ENCODE peak calls at places on chromosomes 4 and X, in ten cellular contexts. X, P, C, D, S, Y, G, W, N and I are unnamed samples.

GRCh38 chr4:101787917-101788316 is 2.6 kb upstream of the BANK1 start:
- DNase-seq in C (no peak), Y (no peak), X (no peak), W (no peak), S (no peak), N (no peak), G (no peak), D (no peak), P (no peak), I (no peak)

GRCh38 chr4:53688186-53688790 is 97.0 kb upstream of the LNX1 start:
- DNase-seq in D (no peak), X (peak), C (peak), S (peak), Y (peak), G (no peak), W (no peak), P (peak), N (peak), I (peak)

GRCh38 chr4:96736352-96736889 is 896.5 kb downstream of the PDHA2 start:
- DNase-seq in W (no peak), S (no peak), D (no peak), N (peak), C (no peak), G (no peak), X (peak), P (peak), Y (no peak), I (no peak)

GRCh38 chr4:155371432-155372043 is 5.2 kb downstream of the MAP9 start:
- DNase-seq in Y (no peak), W (no peak), S (no peak), X (peak), C (no peak), D (no peak), P (peak), N (peak), G (no peak), I (peak)

GRCh38 chr4:74570095-74570494 is 125.2 kb downstream of the AREG start:
- DNase-seq in S (no peak), X (no peak), W (no peak), D (no peak), Y (no peak), N (no peak), G (no peak), P (no peak), C (no peak), I (no peak)

GRCh38 chr4:176957353-176958118 is 164.8 kb upstream of the VEGFC start:
- DNase-seq in S (no peak), N (no peak), G (no peak), P (no peak), X (no peak), Y (no peak), C (no peak), W (no peak), D (no peak), I (no peak)

GRCh38 chr4:22490718-22491330 is 25.0 kb downstream of the ADGRA3 start:
- DNase-seq in P (no peak), Y (no peak), X (no peak), N (no peak), S (no peak), G (no peak), C (no peak), W (no peak), D (no peak), I (peak)

GRCh38 chrX:17812763-17813162 is 48.3 kb downstream of the RAI2 start:
- DNase-seq in D (no peak), W (no peak), S (peak), P (no peak), C (no peak), X (peak), G (no peak), N (peak), Y (no peak), I (peak)

GRCh38 chrX:150355898-150356297 is 7.2 kb upstream of the MAMLD1 start:
- DNase-seq in Y (no peak), C (no peak), P (no peak), W (no peak), D (no peak), X (no peak), S (no peak), G (no peak), N (no peak), I (no peak)

GRCh38 chrX:16839852-16840460 is 30.2 kb downstream of the RBBP7 start:
- DNase-seq in N (peak), W (no peak), P (peak), Y (peak), D (no peak), G (no peak), S (peak), X (peak), C (peak), I (no peak)

GRCh38 chr4:1786544-1787362 is 6.3 kb upstream of the FGFR3 start:
- DNase-seq in Y (no peak), G (no peak), W (no peak), C (no peak), D (no peak), N (no peak), S (no peak), X (no peak), P (no peak), I (no peak)

GRCh38 chr4:28842271-28842670 is 1877.9 kb upstream of the PCDH7 start:
- DNase-seq in G (no peak), Y (no peak), S (no peak), D (no peak), W (no peak), X (no peak), P (peak), C (no peak), N (no peak), I (no peak)

GRCh38 chr4:188934320-188934975 is 795.2 kb downstream of the TRIML1 start:
- DNase-seq in X (peak), P (peak), C (no peak), W (no peak), Y (no peak), N (peak), D (no peak), S (no peak), G (no peak), I (peak)

GRCh38 chr4:154030152-154030551 is 241.3 kb upstream of the SFRP2 start:
- DNase-seq in C (no peak), X (no peak), W (no peak), D (no peak), Y (no peak), G (no peak), P (no peak), N (no peak), S (no peak), I (no peak)

GRCh38 chr4:3388461-3389185 is 53.1 kb upstream of the HGFAC start:
- DNase-seq in W (no peak), G (no peak), X (peak), D (peak), N (peak), P (peak), S (no peak), C (no peak), Y (no peak), I (no peak)

GRCh38 chrX:19709812-19710518 is 177.4 kb downstream of the SH3KBP1 start:
- DNase-seq in G (no peak), Y (peak), S (peak), P (peak), D (no peak), X (peak), W (no peak), N (peak), C (no peak), I (peak)

GRCh38 chr4:46404961-46405360 is 15.0 kb upstream of the GABRA2 start:
- DNase-seq in X (no peak), N (no peak), P (no peak), G (no peak), S (no peak), D (no peak), Y (no peak), W (no peak), C (no peak), I (no peak)

GRCh38 chr4:94892051-94892450 is 134.3 kb downstream of the BMPR1B start:
- DNase-seq in Y (no peak), N (peak), S (no peak), D (no peak), X (no peak), G (no peak), C (no peak), W (no peak), P (peak), I (peak)

GRCh38 chrX:148381603-148382002 is 118.8 kb upstream of the AFF2 start:
- DNase-seq in Y (no peak), W (no peak), P (no peak), D (no peak), N (no peak), X (no peak), G (no peak), C (no peak), S (no peak), I (no peak)

GRCh38 chr4:182521006-182521405 is 277.8 kb downstream of the TENM3 start:
- DNase-seq in G (no peak), S (no peak), D (no peak), Y (no peak), C (no peak), N (no peak), X (no peak), W (no peak), P (no peak), I (no peak)